ENCODE peak calls at places on chromosome 1, in nine cellular contexts. A is lung; M is thoracic aorta; T is endothelial cell; I is IMR-90; S is AG09319; R is OCI-LY7; K is CD8-positive, alpha-beta T cell; L is neural progenitor cell. X is an unnamed sample.

GRCh38 chr1:78092686-78093085 is 46.9 kb downstream of the GIPC2 start:
- DNase-seq in A (no peak), R (no peak), K (no peak), M (no peak), I (no peak), L (no peak), S (no peak), T (no peak), X (no peak)

GRCh38 chr1:177948336-177948972 is 21.4 kb downstream of the SEC16B start:
- DNase-seq in A (peak; percentile 54), T (peak; percentile 64), S (peak; percentile 34), I (peak; percentile 65), L (peak; percentile 75), R (peak; percentile 52), M (no peak), K (peak; percentile 13), X (peak; percentile 85)

GRCh38 chr1:61337981-61338848 is 255.9 kb downstream of the NFIA start:
- DNase-seq in M (peak; percentile 50), A (peak; percentile 73), T (peak; percentile 48), L (peak; percentile 73), R (no peak), K (no peak), S (peak; percentile 62), I (peak; percentile 75), X (peak; percentile 91)

GRCh38 chr1:203915811-203916210 is 54.4 kb downstream of the SNRPE start:
- DNase-seq in M (no peak), K (no peak), S (no peak), T (no peak), I (peak; percentile 76), A (no peak), L (no peak), R (no peak), X (peak; percentile 19)

GRCh38 chr1:9434247-9434646 is 105.0 kb upstream of the SLC25A33 start:
- DNase-seq in K (no peak), R (no peak), A (no peak), T (no peak), L (no peak), I (no peak), S (no peak), M (no peak), X (no peak)

GRCh38 chr1:91091812-91092211 is 70.0 kb upstream of the ZNF644 start:
- DNase-seq in K (no peak), T (no peak), I (no peak), A (no peak), M (no peak), S (no peak), R (no peak), L (no peak), X (peak; percentile 7)

GRCh38 chr1:86487131-86487804 is 18.5 kb downstream of the CLCA1 start:
- DNase-seq in M (no peak), A (no peak), K (no peak), T (no peak), S (peak; percentile 57), I (peak; percentile 47), L (no peak), R (no peak), X (peak; percentile 58)

GRCh38 chr1:61887921-61888564 is 145.8 kb downstream of the PATJ start:
- DNase-seq in I (no peak), M (peak; percentile 6), T (no peak), K (no peak), A (no peak), S (no peak), L (no peak), R (no peak), X (peak; percentile 39)

GRCh38 chr1:179369751-179370341 is 4.1 kb downstream of the AXDND1 start:
- DNase-seq in M (no peak), S (peak; percentile 36), A (no peak), T (peak; percentile 37), L (peak; percentile 75), I (peak; percentile 77), R (peak; percentile 84), K (peak; percentile 23), X (peak; percentile 84)

GRCh38 chr1:70171512-70171911 is 33.9 kb downstream of the LRRC40 start:
- DNase-seq in A (no peak), S (no peak), I (no peak), K (no peak), R (no peak), M (no peak), T (no peak), L (no peak), X (no peak)

GRCh38 chr1:53139911-53140310 is 2.5 kb downstream of the SLC1A7 start:
- DNase-seq in S (no peak), I (peak; percentile 66), R (no peak), M (no peak), A (no peak), T (no peak), K (no peak), L (no peak), X (peak; percentile 85)

GRCh38 chr1:117366281-117366981 is 818 bp upstream of the MAN1A2 start:
- DNase-seq in R (peak; percentile 85), T (peak; percentile 91), S (peak; percentile 45), L (peak; percentile 92), I (peak; percentile 60), A (peak; percentile 83), K (peak; percentile 82), M (peak; percentile 23), X (peak; percentile 77)

GRCh38 chr1:201156346-201156745 is 2.1 kb upstream of the TMEM9 start:
- DNase-seq in I (no peak), M (no peak), S (no peak), A (no peak), L (no peak), T (no peak), K (no peak), R (no peak), X (no peak)

GRCh38 chr1:93061895-93062792 is 16.9 kb upstream of the MTF2 start:
- DNase-seq in L (peak; percentile 47), I (peak; percentile 36), A (no peak), R (peak; percentile 86), K (peak; percentile 40), T (no peak), M (no peak), S (no peak), X (peak; percentile 64)

GRCh38 chr1:6053206-6053546 is 7.5 kb downstream of the KCNAB2 start:
- DNase-seq in L (no peak), M (no peak), S (no peak), A (no peak), R (no peak), T (no peak), K (no peak), I (no peak), X (no peak)

GRCh38 chr1:36773827-36774541 is 260.3 kb downstream of the GRIK3 start:
- DNase-seq in T (no peak), A (no peak), R (no peak), S (no peak), L (no peak), K (no peak), I (no peak), M (no peak), X (no peak)
- TF ChIP-seq CTCF in T (no peak), A (no peak), R (no peak), S (no peak), L (no peak), K (no peak), I (no peak), M (no peak), X (no peak)

GRCh38 chr1:25905680-25906643 is at the start of gene STMN1:
- DNase-seq in I (peak; percentile 89), A (peak; percentile 88), R (peak; percentile 97), S (peak; percentile 62), M (peak; percentile 58), L (peak; percentile 98), K (peak; percentile 89), T (peak; percentile 94), X (peak; percentile 90)
- TF ChIP-seq CTCF in I (no peak), A (no peak), R (no peak), S (no peak), M (peak; percentile 12), L (no peak), K (no peak), T (no peak), X (no peak)

GRCh38 chr1:998051-998821 is 1.7 kb downstream of the HES4 start:
- DNase-seq in M (no peak), A (no peak), L (peak; percentile 74), T (peak; percentile 30), I (no peak), S (no peak), K (no peak), R (no peak), X (no peak)
- TF ChIP-seq CTCF in M (no peak), A (no peak), L (peak; percentile 16), T (no peak), I (no peak), S (no peak), K (no peak), R (no peak), X (no peak)

GRCh38 chr1:114669562-114670082 is at the start of gene DENND2C:
- DNase-seq in K (peak; percentile 83), A (no peak), T (no peak), S (no peak), R (peak; percentile 61), M (no peak), L (peak; percentile 85), I (no peak), X (no peak)
- TF ChIP-seq CTCF in K (no peak), A (no peak), T (no peak), S (peak; percentile 15), R (peak; percentile 40), M (no peak), L (peak; percentile 13), I (no peak), X (no peak)

DNA sequence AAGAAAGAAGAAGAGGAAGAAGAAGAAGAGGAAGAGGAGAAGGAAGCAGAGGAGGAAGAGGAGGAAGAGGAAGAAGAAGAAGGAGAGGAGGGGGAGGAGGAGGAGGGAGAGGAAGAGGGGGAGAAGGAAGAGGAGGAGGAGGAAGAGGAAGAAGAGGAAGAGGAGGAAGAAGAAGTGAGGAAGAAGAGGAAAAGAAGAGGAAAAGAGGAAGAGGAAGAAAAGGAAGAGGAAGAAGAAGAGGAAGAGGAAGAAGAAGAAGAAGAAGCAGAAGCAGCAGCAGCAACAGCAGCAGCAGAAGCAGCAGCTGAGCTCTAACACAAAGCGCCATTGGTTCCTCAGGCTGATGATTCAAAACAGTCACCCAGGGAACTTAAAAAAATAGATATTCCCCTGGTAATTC is 34.0 kb downstream of the DNAI4 start:
- DNase-seq in L (no peak), A (no peak), S (no peak), T (no peak), R (no peak), K (no peak), M (no peak), I (no peak), X (no peak)
- TF ChIP-seq CTCF in L (no peak), A (no peak), S (no peak), T (no peak), R (no peak), K (no peak), M (no peak), I (no peak), X (no peak)

GRCh38 chr1:8016244-8017241 is 9.6 kb downstream of the ERRFI1 start:
- DNase-seq in M (no peak), L (no peak), I (no peak), S (no peak), T (no peak), R (no peak), A (no peak), K (no peak), X (no peak)
- TF ChIP-seq CTCF in M (no peak), L (peak; percentile 23), I (peak; percentile 3), S (no peak), T (no peak), R (peak; percentile 58), A (no peak), K (no peak), X (no peak)